ENCODE peak calls at places on chromosomes 12 and 14, in seven cellular contexts. One of them, this sample, is unnamed.

GRCh38 chr12:69275471-69275891 is 36.1 kb downstream of the CPSF6 start:
- DNase-seq in neural progenitor cell: no peak
- DNase-seq in mesendoderm: peak; percentile 48
- DNase-seq in IMR-90: no peak
- DNase-seq in mammary epithelial cell: no peak
- DNase-seq in fibroblast of lung: no peak
- DNase-seq in astrocyte: no peak
- DNase-seq in this sample: no peak

GRCh38 chr14:90355540-90356518 is 24.1 kb upstream of the NRDE2 start:
- DNase-seq in neural progenitor cell: peak; percentile 79
- DNase-seq in mesendoderm: peak; percentile 24
- DNase-seq in IMR-90: no peak
- DNase-seq in mammary epithelial cell: no peak
- DNase-seq in astrocyte: no peak
- DNase-seq in fibroblast of lung: no peak
- DNase-seq in this sample: no peak

GRCh38 chr12:123384318-123384993 is 524 bp downstream of the KMT5A start:
- DNase-seq in neural progenitor cell: peak; percentile 52
- DNase-seq in IMR-90: no peak
- DNase-seq in fibroblast of lung: no peak
- DNase-seq in mammary epithelial cell: peak; percentile 43
- DNase-seq in mesendoderm: peak; percentile 46
- DNase-seq in astrocyte: no peak
- DNase-seq in this sample: no peak

GRCh38 chr12:66708704-66709443 is 30.0 kb upstream of the GRIP1 start:
- DNase-seq in IMR-90: peak; percentile 5
- DNase-seq in fibroblast of lung: peak; percentile 18
- DNase-seq in neural progenitor cell: peak; percentile 7
- DNase-seq in mesendoderm: no peak
- DNase-seq in astrocyte: no peak
- DNase-seq in mammary epithelial cell: no peak
- DNase-seq in this sample: no peak

GRCh38 chr12:304815-305214 is 42.2 kb upstream of the SLC6A13 start:
- DNase-seq in fibroblast of lung: peak; percentile 27
- DNase-seq in astrocyte: peak; percentile 59
- DNase-seq in neural progenitor cell: no peak
- DNase-seq in mammary epithelial cell: no peak
- DNase-seq in IMR-90: peak; percentile 43
- DNase-seq in mesendoderm: no peak
- DNase-seq in this sample: no peak

GRCh38 chr12:121804417-121805111 is 755 bp downstream of the SETD1B start:
- DNase-seq in IMR-90: no peak
- DNase-seq in mesendoderm: peak; percentile 44
- DNase-seq in fibroblast of lung: no peak
- DNase-seq in neural progenitor cell: peak; percentile 50
- DNase-seq in mammary epithelial cell: peak; percentile 29
- DNase-seq in astrocyte: no peak
- DNase-seq in this sample: no peak

GRCh38 chr12:5912011-5912410 is 33.0 kb downstream of the ANO2 start:
- DNase-seq in neural progenitor cell: no peak
- DNase-seq in IMR-90: no peak
- DNase-seq in astrocyte: no peak
- DNase-seq in mesendoderm: no peak
- DNase-seq in fibroblast of lung: no peak
- DNase-seq in mammary epithelial cell: no peak
- DNase-seq in this sample: no peak

GRCh38 chr12:58583541-58583940 is 336.8 kb downstream of the LRIG3 start:
- DNase-seq in neural progenitor cell: peak; percentile 62
- DNase-seq in astrocyte: peak; percentile 37
- DNase-seq in mammary epithelial cell: no peak
- DNase-seq in mesendoderm: no peak
- DNase-seq in IMR-90: peak; percentile 19
- DNase-seq in fibroblast of lung: peak; percentile 57
- DNase-seq in this sample: peak; percentile 20

GRCh38 chr14:66070542-66071319 is 415.4 kb upstream of the CCDC196 start:
- DNase-seq in fibroblast of lung: peak; percentile 6
- DNase-seq in mammary epithelial cell: peak; percentile 31
- DNase-seq in neural progenitor cell: peak; percentile 78
- DNase-seq in mesendoderm: peak; percentile 82
- DNase-seq in astrocyte: no peak
- DNase-seq in IMR-90: no peak
- DNase-seq in this sample: peak; percentile 69

GRCh38 chr12:84924956-84925355 is 12.4 kb upstream of the SLC6A15 start:
- DNase-seq in mesendoderm: peak; percentile 41
- DNase-seq in IMR-90: peak; percentile 23
- DNase-seq in mammary epithelial cell: peak; percentile 70
- DNase-seq in astrocyte: peak; percentile 11
- DNase-seq in fibroblast of lung: peak; percentile 82
- DNase-seq in neural progenitor cell: no peak
- DNase-seq in this sample: no peak

GRCh38 chr12:104166465-104166864 is 28.5 kb upstream of the NFYB start:
- DNase-seq in astrocyte: peak; percentile 77
- DNase-seq in neural progenitor cell: no peak
- DNase-seq in IMR-90: peak; percentile 60
- DNase-seq in mammary epithelial cell: no peak
- DNase-seq in fibroblast of lung: peak; percentile 56
- DNase-seq in mesendoderm: no peak
- DNase-seq in this sample: no peak

GRCh38 chr12:78096909-78097597 is 266.4 kb downstream of the NAV3 start:
- DNase-seq in mammary epithelial cell: no peak
- DNase-seq in IMR-90: peak; percentile 69
- DNase-seq in neural progenitor cell: no peak
- DNase-seq in astrocyte: peak; percentile 47
- DNase-seq in mesendoderm: no peak
- DNase-seq in fibroblast of lung: peak; percentile 86
- DNase-seq in this sample: no peak

GRCh38 chr14:97113339-97113738 is 316.2 kb downstream of the VRK1 start:
- DNase-seq in neural progenitor cell: no peak
- DNase-seq in fibroblast of lung: no peak
- DNase-seq in mammary epithelial cell: no peak
- DNase-seq in astrocyte: no peak
- DNase-seq in IMR-90: no peak
- DNase-seq in mesendoderm: no peak
- DNase-seq in this sample: no peak

GRCh38 chr12:101424620-101425019 is 17.0 kb upstream of the ARL1 start:
- DNase-seq in astrocyte: no peak
- DNase-seq in IMR-90: no peak
- DNase-seq in neural progenitor cell: no peak
- DNase-seq in mesendoderm: no peak
- DNase-seq in mammary epithelial cell: peak; percentile 5
- DNase-seq in fibroblast of lung: no peak
- DNase-seq in this sample: no peak

GRCh38 chr12:14664434-14665023 is 31.9 kb downstream of the GUCY2C start:
- DNase-seq in fibroblast of lung: peak; percentile 49
- DNase-seq in astrocyte: peak; percentile 1
- DNase-seq in neural progenitor cell: no peak
- DNase-seq in mesendoderm: peak; percentile 42
- DNase-seq in IMR-90: peak; percentile 35
- DNase-seq in mammary epithelial cell: peak; percentile 23
- DNase-seq in this sample: no peak

GRCh38 chr12:122917508-122918227 is 21.7 kb upstream of the VPS37B start:
- DNase-seq in mesendoderm: no peak
- DNase-seq in mammary epithelial cell: peak; percentile 68
- DNase-seq in astrocyte: peak; percentile 65
- DNase-seq in neural progenitor cell: no peak
- DNase-seq in IMR-90: peak; percentile 73
- DNase-seq in fibroblast of lung: peak; percentile 57
- DNase-seq in this sample: no peak

GRCh38 chr12:29739279-29739991 is 44.3 kb downstream of the TMTC1 start:
- DNase-seq in neural progenitor cell: no peak
- DNase-seq in fibroblast of lung: peak; percentile 35
- DNase-seq in mammary epithelial cell: no peak
- DNase-seq in astrocyte: peak; percentile 48
- DNase-seq in IMR-90: peak; percentile 93
- DNase-seq in mesendoderm: no peak
- DNase-seq in this sample: no peak

GRCh38 chr14:100031506-100032281 is 33.5 kb upstream of the EVL start:
- DNase-seq in IMR-90: peak; percentile 99
- DNase-seq in mammary epithelial cell: peak; percentile 97
- DNase-seq in mesendoderm: peak; percentile 80
- DNase-seq in neural progenitor cell: no peak
- DNase-seq in astrocyte: peak; percentile 98
- DNase-seq in fibroblast of lung: peak; percentile 98
- DNase-seq in this sample: no peak

GRCh38 chr14:56514663-56515371 is 64.8 kb upstream of the TMEM260 start:
- DNase-seq in astrocyte: peak; percentile 13
- DNase-seq in IMR-90: peak; percentile 45
- DNase-seq in neural progenitor cell: no peak
- DNase-seq in fibroblast of lung: peak; percentile 23
- DNase-seq in mammary epithelial cell: no peak
- DNase-seq in mesendoderm: peak; percentile 70
- DNase-seq in this sample: no peak
- H3K4me1 ChIP-seq in astrocyte: no peaks in the 10 kb centered on the region
- H3K4me1 ChIP-seq in IMR-90: no peaks in the 10 kb centered on the region
- H3K4me1 ChIP-seq in neural progenitor cell: peaks cover 4% of the 10 kb centered on the region
- H3K4me1 ChIP-seq in fibroblast of lung: no peaks in the 10 kb centered on the region
- H3K4me1 ChIP-seq in mammary epithelial cell: no peaks in the 10 kb centered on the region
- H3K4me1 ChIP-seq in mesendoderm: peaks cover 2% of the 10 kb centered on the region
- H3K4me1 ChIP-seq in this sample: no peaks in the 10 kb centered on the region

GRCh38 chr12:53173085-53173715 is 7.3 kb upstream of the ZNF740 start:
- DNase-seq in mammary epithelial cell: no peak
- DNase-seq in mesendoderm: no peak
- DNase-seq in astrocyte: peak; percentile 25
- DNase-seq in neural progenitor cell: no peak
- DNase-seq in IMR-90: peak; percentile 53
- DNase-seq in fibroblast of lung: no peak
- DNase-seq in this sample: no peak
- H3K4me2 ChIP-seq in mammary epithelial cell: no peak overlapping the region
- H3K4me2 ChIP-seq in mesendoderm: no peak overlapping the region
- H3K4me2 ChIP-seq in astrocyte: peak overlapping the region; percentile 37
- H3K4me2 ChIP-seq in neural progenitor cell: no peak overlapping the region
- H3K4me2 ChIP-seq in IMR-90: peak overlapping the region; percentile 10
- H3K4me2 ChIP-seq in fibroblast of lung: no peak overlapping the region
- H3K4me2 ChIP-seq in this sample: no peak overlapping the region

DNA sequence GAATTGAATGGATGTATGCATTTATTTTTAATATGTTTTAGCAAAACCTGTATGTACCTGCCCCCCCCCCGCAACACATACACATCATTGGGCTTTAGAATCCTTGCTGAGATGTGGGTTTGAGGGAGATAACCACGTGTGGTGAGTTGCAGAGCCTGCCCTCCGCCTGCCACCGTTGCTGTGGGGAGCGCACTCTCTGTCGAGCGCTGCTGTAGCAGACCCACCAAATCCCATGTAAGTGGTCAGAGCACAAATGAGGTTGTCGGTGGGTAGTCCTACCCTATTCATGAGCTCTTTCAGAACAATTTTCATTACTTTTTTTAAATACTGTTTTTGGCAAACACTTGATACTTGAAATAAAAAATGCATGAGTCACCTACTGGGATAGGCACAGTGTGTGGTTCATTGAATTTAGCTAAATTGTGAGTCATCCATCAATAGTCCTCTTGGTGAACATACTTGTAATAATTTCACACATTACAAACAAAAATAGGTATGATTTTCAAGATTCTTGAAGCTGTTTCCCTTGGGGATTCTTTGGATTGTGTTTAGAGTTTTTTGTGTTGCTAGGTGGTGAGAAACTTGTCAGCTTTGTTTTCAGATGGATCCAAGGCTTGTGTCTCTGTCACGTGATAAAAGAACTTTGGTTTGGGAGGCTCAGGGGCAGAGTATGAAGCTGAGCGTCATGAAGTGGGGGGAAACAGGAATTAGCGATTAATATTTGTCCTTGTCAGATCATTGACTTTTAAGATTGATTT is 107.6 kb downstream of the PTCSC3 start:
- DNase-seq in mammary epithelial cell: peak; percentile 54
- DNase-seq in astrocyte: peak; percentile 92
- DNase-seq in fibroblast of lung: peak; percentile 26
- DNase-seq in mesendoderm: no peak
- DNase-seq in IMR-90: peak; percentile 21
- DNase-seq in neural progenitor cell: no peak
- DNase-seq in this sample: no peak
- H3K4me1 ChIP-seq in mammary epithelial cell: peaks cover 31% of the 10 kb centered on the region
- H3K4me1 ChIP-seq in astrocyte: peaks cover 8% of the 10 kb centered on the region
- H3K4me1 ChIP-seq in fibroblast of lung: peaks cover 3% of the 10 kb centered on the region
- H3K4me1 ChIP-seq in mesendoderm: no peaks in the 10 kb centered on the region
- H3K4me1 ChIP-seq in IMR-90: no peaks in the 10 kb centered on the region
- H3K4me1 ChIP-seq in neural progenitor cell: peaks cover 22% of the 10 kb centered on the region
- H3K4me1 ChIP-seq in this sample: no peaks in the 10 kb centered on the region

DNA sequence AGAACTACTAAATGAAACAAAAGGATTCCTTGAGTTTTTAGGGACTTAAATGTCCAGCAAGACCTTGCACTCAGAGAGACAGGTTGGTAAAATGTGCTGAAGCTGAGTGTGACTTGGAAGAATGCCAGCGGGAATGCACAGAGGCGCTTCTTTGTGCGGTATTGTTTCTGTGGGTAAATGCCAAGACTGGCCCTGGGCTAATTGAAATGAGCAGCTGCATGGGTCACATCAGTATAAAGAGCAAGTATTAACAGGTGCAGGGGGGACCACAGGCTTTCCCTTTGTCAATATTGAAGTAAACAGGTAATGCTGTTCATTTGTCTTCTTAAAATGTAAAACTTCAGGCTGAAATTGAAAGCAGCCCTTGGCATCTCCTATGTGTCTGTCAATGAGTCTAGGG is 74.3 kb downstream of the LMO3 start:
- DNase-seq in astrocyte: no peak
- DNase-seq in mammary epithelial cell: peak; percentile 77
- DNase-seq in neural progenitor cell: peak; percentile 52
- DNase-seq in fibroblast of lung: no peak
- DNase-seq in IMR-90: no peak
- DNase-seq in mesendoderm: no peak
- DNase-seq in this sample: peak; percentile 21
- H3K4me2 ChIP-seq in astrocyte: no peak overlapping the region
- H3K4me2 ChIP-seq in mammary epithelial cell: no peak overlapping the region
- H3K4me2 ChIP-seq in neural progenitor cell: no peak overlapping the region
- H3K4me2 ChIP-seq in fibroblast of lung: no peak overlapping the region
- H3K4me2 ChIP-seq in IMR-90: no peak overlapping the region
- H3K4me2 ChIP-seq in mesendoderm: no peak overlapping the region
- H3K4me2 ChIP-seq in this sample: no peak overlapping the region

GRCh38 chr12:32292175-32292574 is 107.2 kb upstream of the FGD4 start:
- DNase-seq in mesendoderm: no peak
- DNase-seq in astrocyte: no peak
- DNase-seq in neural progenitor cell: no peak
- DNase-seq in fibroblast of lung: no peak
- DNase-seq in mammary epithelial cell: no peak
- DNase-seq in IMR-90: no peak
- DNase-seq in this sample: no peak
- H3K4me1 ChIP-seq in mesendoderm: peaks cover 2% of the 10 kb centered on the region
- H3K4me1 ChIP-seq in astrocyte: peaks cover 4% of the 10 kb centered on the region
- H3K4me1 ChIP-seq in neural progenitor cell: peaks cover 16% of the 10 kb centered on the region
- H3K4me1 ChIP-seq in fibroblast of lung: no peaks in the 10 kb centered on the region
- H3K4me1 ChIP-seq in mammary epithelial cell: no peaks in the 10 kb centered on the region
- H3K4me1 ChIP-seq in IMR-90: peaks cover 4% of the 10 kb centered on the region
- H3K4me1 ChIP-seq in this sample: no peaks in the 10 kb centered on the region

This sample was measured in neuronal stem cell.